ENCODE peak calls at places on chromosomes 6 and 20, in six cellular contexts. E, P, O, Y, L and C are unnamed samples.
A peak's percentile ranks its signal among the peaks of the same experiment; 100 is the strongest.

GRCh38 chr6:13565921-13566320 is 8.5 kb upstream of the SIRT5 start:
- DNase-seq in E (no peak), P (no peak), O (no peak), Y (no peak), L (no peak), C (no peak)

GRCh38 chr6:93784794-93785757 is 365.7 kb upstream of the EPHA7 start:
- DNase-seq in E (no peak), P (no peak), O (no peak), Y (no peak), L (no peak), C (no peak)

GRCh38 chr6:68724054-68724453 is 89.0 kb downstream of the ADGRB3 start:
- DNase-seq in E (no peak), P (no peak), O (no peak), Y (no peak), L (no peak), C (no peak)

GRCh38 chr20:19993937-19994667 is 23.1 kb upstream of the NAA20 start:
- DNase-seq in E (peak; percentile 67), P (no peak), O (no peak), Y (no peak), L (no peak), C (no peak)

GRCh38 chr6:168908887-168909286 is 344.8 kb downstream of the THBS2 start:
- DNase-seq in E (no peak), P (no peak), O (no peak), Y (no peak), L (no peak), C (no peak)

GRCh38 chr6:80605165-80605989 is 498.9 kb downstream of the BCKDHB start:
- DNase-seq in E (peak; percentile 42), P (no peak), O (no peak), Y (no peak), L (no peak), C (no peak)

GRCh38 chr6:16676978-16677377 is 84.3 kb downstream of the ATXN1 start:
- DNase-seq in E (peak; percentile 41), P (no peak), O (no peak), Y (no peak), L (no peak), C (no peak)

GRCh38 chr6:16179970-16180431 is 51.1 kb downstream of the MYLIP start:
- DNase-seq in E (no peak), P (peak; percentile 10), O (no peak), Y (peak; percentile 36), L (no peak), C (no peak)

GRCh38 chr6:105484238-105485161 is 81.6 kb upstream of the PREP start:
- DNase-seq in E (peak; percentile 42), P (no peak), O (no peak), Y (no peak), L (no peak), C (no peak)

GRCh38 chr6:57313711-57314471 is 3.5 kb upstream of the PRIM2 start:
- DNase-seq in E (peak; percentile 87), P (no peak), O (no peak), Y (no peak), L (no peak), C (no peak)

GRCh38 chr6:114707081-114707480 is 364.3 kb upstream of the HS3ST5 start:
- DNase-seq in E (no peak), P (no peak), O (no peak), Y (no peak), L (no peak), C (no peak)

GRCh38 chr20:1015181-1015580 is 13.1 kb upstream of the RSPO4 start:
- DNase-seq in E (no peak), P (no peak), O (no peak), Y (no peak), L (no peak), C (no peak)

GRCh38 chr20:57248132-57248797 is 18.2 kb downstream of the BMP7 start:
- DNase-seq in E (no peak), P (no peak), O (no peak), Y (no peak), L (no peak), C (no peak)

GRCh38 chr6:133923938-133924593 is 29.0 kb upstream of the TBPL1 start:
- DNase-seq in E (peak; percentile 85), P (peak; percentile 44), O (peak; percentile 7), Y (peak; percentile 46), L (no peak), C (peak; percentile 74)

GRCh38 chr6:114342826-114343781 is at the start of gene HS3ST5:
- DNase-seq in E (peak; percentile 5), P (no peak), O (no peak), Y (no peak), L (no peak), C (no peak)

GRCh38 chr6:36599791-36600209 is 5.6 kb downstream of the SRSF3 start:
- DNase-seq in E (peak; percentile 43), P (peak; percentile 23), O (peak; percentile 54), Y (peak; percentile 59), L (peak; percentile 27), C (peak; percentile 63)

GRCh38 chr6:37142047-37142614 is 27.8 kb upstream of the PIM1 start:
- DNase-seq in E (no peak), P (no peak), O (no peak), Y (no peak), L (no peak), C (no peak)

GRCh38 chr20:3109350-3110302 is 25.1 kb upstream of the AVP start:
- DNase-seq in E (no peak), P (no peak), O (no peak), Y (no peak), L (no peak), C (no peak)

GRCh38 chr6:71127374-71127773 is 161.2 kb upstream of the OGFRL1 start:
- DNase-seq in E (no peak), P (no peak), O (no peak), Y (no peak), L (no peak), C (no peak)

GRCh38 chr20:346640-347316 is at the start of gene NRSN2:
- DNase-seq in E (peak; percentile 62), P (no peak), O (no peak), Y (no peak), L (no peak), C (peak; percentile 60)

GRCh38 chr6:161360505-161360904 is 86.6 kb upstream of the AGPAT4 start:
- DNase-seq in E (no peak), P (no peak), O (no peak), Y (no peak), L (no peak), C (no peak)

GRCh38 chr6:109610555-109610954 is 80.4 kb downstream of the AK9 start:
- DNase-seq in E (no peak), P (no peak), O (no peak), Y (no peak), L (no peak), C (no peak)